ENCODE peak calls at places on chromosomes 1 and 21, in four cellular contexts. L is Panc1, S is HCT116, J is A549. N is an unnamed sample.

GRCh38 chr1:150764617-150765090 is 924 bp downstream of the CTSS start:
- DNase-seq in L (no peak), S (no peak), J (peak), N (peak)

GRCh38 chr1:212135166-212135565 is 99.6 kb downstream of the DTL start:
- DNase-seq in S (no peak), J (no peak), L (no peak), N (no peak)

GRCh38 chr1:178061632-178062031 is 32.3 kb upstream of the RASAL2 start:
- DNase-seq in L (no peak), J (no peak), S (no peak), N (no peak)

GRCh38 chr21:37155216-37155615 is 82.2 kb downstream of the TTC3 start:
- DNase-seq in L (no peak), J (no peak), S (no peak), N (no peak)

GRCh38 chr1:119047040-119047438 is 58.9 kb upstream of the TBX15 start:
- DNase-seq in L (no peak), S (no peak), J (no peak), N (no peak)

GRCh38 chr1:53342735-53343470 is 15.0 kb upstream of the LRP8 start:
- DNase-seq in S (no peak), J (no peak), L (no peak), N (no peak)

GRCh38 chr1:39132505-39133339 is 71.8 kb upstream of the MACF1 start:
- DNase-seq in S (peak), J (peak), L (no peak), N (no peak)

GRCh38 chr1:155261401-155261887 is 716 bp downstream of the SCAMP3 start:
- DNase-seq in S (no peak), L (no peak), J (no peak), N (peak)

GRCh38 chr1:22317231-22317919 is 134.3 kb upstream of the ZBTB40 start:
- DNase-seq in J (peak), L (no peak), S (peak), N (no peak)

GRCh38 chr1:197156692-197157091 is 10.2 kb upstream of the ASPM start:
- DNase-seq in J (no peak), L (no peak), S (no peak), N (no peak)

DNA sequence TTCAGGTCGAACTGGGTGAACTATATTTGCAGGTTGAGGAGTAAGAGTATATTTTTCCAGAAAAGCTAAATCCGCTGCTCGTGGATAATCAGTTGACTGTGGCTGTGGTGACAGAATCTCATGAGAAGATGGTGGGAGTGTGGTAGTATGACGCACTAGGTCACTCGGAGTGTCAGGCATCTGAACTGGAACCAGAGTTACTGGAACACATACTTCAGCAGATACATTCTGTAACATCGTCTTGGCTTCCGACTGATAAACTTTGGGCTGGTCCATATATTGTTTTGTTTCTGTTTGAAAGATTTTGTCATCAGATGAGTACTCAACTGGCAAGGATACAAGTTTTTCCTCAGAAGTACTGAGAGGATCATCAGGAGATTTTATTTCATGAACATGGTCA is 13.0 kb upstream of the ASPM start:
- DNase-seq in J (no peak), L (no peak), S (no peak), N (no peak)
- TF ChIP-seq CTCF in J (no peak), L (no peak), S (no peak), N (no peak)

GRCh38 chr1:111475706-111476105 is 1.9 kb downstream of the C1orf162 start:
- DNase-seq in J (no peak), L (no peak), S (no peak), N (no peak)

GRCh38 chr1:111474521-111474920 is 737 bp downstream of the C1orf162 start:
- DNase-seq in L (no peak), S (no peak), J (no peak), N (no peak)

GRCh38 chr1:111476761-111477309 is 3.1 kb downstream of the C1orf162 start:
- DNase-seq in L (no peak), J (no peak), S (no peak), N (no peak)

GRCh38 chr1:111474106-111474505 is 322 bp downstream of the C1orf162 start:
- DNase-seq in J (no peak), L (no peak), S (no peak), N (no peak)

GRCh38 chr1:111476214-111476613 is 2.4 kb downstream of the C1orf162 start:
- DNase-seq in J (no peak), S (no peak), L (no peak), N (no peak)
- H3K27ac ChIP-seq in J (no peak), S (no peak), L (no peak), N (peak)

GRCh38 chr1:36456391-36456928 is 6.2 kb upstream of the OSCP1 start:
- DNase-seq in J (no peak), L (no peak), S (no peak), N (no peak)
- TF ChIP-seq REST in J (no peak), L (no peak), S (no peak), N (no peak)

GRCh38 chr1:31447210-31447609 is 34.2 kb downstream of the SERINC2 start:
- DNase-seq in L (no peak), J (no peak), S (no peak), N (no peak)
- TF ChIP-seq CTCF in L (no peak), J (no peak), S (no peak), N (no peak)

DNA sequence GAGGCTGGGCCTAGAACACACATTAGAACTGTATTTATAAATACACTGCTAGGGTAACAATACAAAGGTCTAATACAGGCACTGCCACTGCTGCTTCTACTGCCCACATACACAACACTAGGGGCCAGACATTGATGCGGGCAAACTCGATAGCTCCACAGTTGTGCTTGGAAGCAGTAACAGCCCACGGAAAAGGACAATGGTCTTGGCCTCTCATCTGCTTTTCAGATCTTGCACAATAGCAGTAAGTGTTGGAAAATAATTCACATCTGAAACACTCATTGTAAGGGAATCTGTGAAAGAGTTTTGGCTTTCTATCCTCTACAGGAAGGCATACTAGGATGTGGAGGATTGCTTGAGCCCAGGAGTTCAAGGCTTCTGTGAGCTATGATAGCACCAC is 6.9 kb upstream of the SPOCD1 start:
- DNase-seq in L (no peak), J (no peak), S (no peak), N (no peak)
- H3K27ac ChIP-seq in L (no peak), J (no peak), S (no peak), N (no peak)

N was measured in HL-60.